ENCODE peak calls at places on chromosome 14, in nine cellular contexts. One of them, this sample, is unnamed.

GRCh38 chr14:105375635-105376057 is 22.7 kb upstream of the TEX22 start:
- DNase-seq in astrocyte of the spinal cord: no peak
- DNase-seq in GM06990: no peak
- DNase-seq in Calu3: no peak
- DNase-seq in suprapubic skin: no peak
- DNase-seq in endothelial cell: no peak
- DNase-seq in choroid plexus epithelial cell: peak; percentile 9
- DNase-seq in pancreas: no peak
- DNase-seq in sigmoid colon: no peak
- DNase-seq in this sample: peak; percentile 92

GRCh38 chr14:103705524-103706284 is 9.5 kb downstream of the XRCC3 start:
- DNase-seq in suprapubic skin: peak; percentile 53
- DNase-seq in choroid plexus epithelial cell: no peak
- DNase-seq in pancreas: no peak
- DNase-seq in Calu3: no peak
- DNase-seq in endothelial cell: no peak
- DNase-seq in GM06990: no peak
- DNase-seq in sigmoid colon: no peak
- DNase-seq in astrocyte of the spinal cord: no peak
- DNase-seq in this sample: no peak

GRCh38 chr14:41548666-41549065 is 58.0 kb upstream of the LRFN5 start:
- DNase-seq in endothelial cell: no peak
- DNase-seq in sigmoid colon: no peak
- DNase-seq in suprapubic skin: no peak
- DNase-seq in pancreas: no peak
- DNase-seq in GM06990: no peak
- DNase-seq in astrocyte of the spinal cord: peak; percentile 39
- DNase-seq in choroid plexus epithelial cell: peak; percentile 21
- DNase-seq in Calu3: no peak
- DNase-seq in this sample: no peak

GRCh38 chr14:21467620-21468019 is 9.1 kb downstream of the RAB2B start:
- DNase-seq in Calu3: no peak
- DNase-seq in choroid plexus epithelial cell: peak; percentile 76
- DNase-seq in endothelial cell: no peak
- DNase-seq in pancreas: no peak
- DNase-seq in sigmoid colon: no peak
- DNase-seq in suprapubic skin: no peak
- DNase-seq in astrocyte of the spinal cord: peak; percentile 51
- DNase-seq in GM06990: no peak
- DNase-seq in this sample: no peak

GRCh38 chr14:78107171-78107570 is 63.0 kb upstream of the NRXN3 start:
- DNase-seq in astrocyte of the spinal cord: no peak
- DNase-seq in sigmoid colon: no peak
- DNase-seq in choroid plexus epithelial cell: no peak
- DNase-seq in endothelial cell: no peak
- DNase-seq in suprapubic skin: no peak
- DNase-seq in pancreas: no peak
- DNase-seq in GM06990: no peak
- DNase-seq in Calu3: peak; percentile 13
- DNase-seq in this sample: no peak

GRCh38 chr14:31746326-31746725 is 185.1 kb downstream of the NUBPL start:
- DNase-seq in endothelial cell: no peak
- DNase-seq in sigmoid colon: no peak
- DNase-seq in GM06990: no peak
- DNase-seq in Calu3: no peak
- DNase-seq in suprapubic skin: no peak
- DNase-seq in astrocyte of the spinal cord: no peak
- DNase-seq in pancreas: no peak
- DNase-seq in choroid plexus epithelial cell: peak; percentile 6
- DNase-seq in this sample: no peak

GRCh38 chr14:96122496-96122895 is 82.1 kb upstream of the BDKRB2 start:
- DNase-seq in GM06990: no peak
- DNase-seq in astrocyte of the spinal cord: peak; percentile 22
- DNase-seq in endothelial cell: no peak
- DNase-seq in sigmoid colon: no peak
- DNase-seq in pancreas: no peak
- DNase-seq in Calu3: no peak
- DNase-seq in suprapubic skin: no peak
- DNase-seq in choroid plexus epithelial cell: peak; percentile 92
- DNase-seq in this sample: no peak

GRCh38 chr14:104150201-104151027 is 12.0 kb downstream of the KIF26A start:
- DNase-seq in pancreas: peak; percentile 54
- DNase-seq in astrocyte of the spinal cord: peak; percentile 67
- DNase-seq in suprapubic skin: no peak
- DNase-seq in choroid plexus epithelial cell: peak; percentile 97
- DNase-seq in endothelial cell: no peak
- DNase-seq in Calu3: no peak
- DNase-seq in sigmoid colon: no peak
- DNase-seq in GM06990: no peak
- DNase-seq in this sample: no peak

GRCh38 chr14:71588028-71588427 is 344.2 kb upstream of the RGS6 start:
- DNase-seq in choroid plexus epithelial cell: peak; percentile 87
- DNase-seq in GM06990: no peak
- DNase-seq in Calu3: no peak
- DNase-seq in suprapubic skin: no peak
- DNase-seq in astrocyte of the spinal cord: peak; percentile 86
- DNase-seq in sigmoid colon: no peak
- DNase-seq in endothelial cell: no peak
- DNase-seq in pancreas: no peak
- DNase-seq in this sample: no peak

GRCh38 chr14:76104802-76105355 is 46.8 kb upstream of the GPATCH2L start:
- DNase-seq in endothelial cell: no peak
- DNase-seq in GM06990: no peak
- DNase-seq in sigmoid colon: no peak
- DNase-seq in suprapubic skin: no peak
- DNase-seq in astrocyte of the spinal cord: no peak
- DNase-seq in pancreas: no peak
- DNase-seq in Calu3: no peak
- DNase-seq in choroid plexus epithelial cell: no peak
- DNase-seq in this sample: no peak

GRCh38 chr14:77026930-77027537 is 1.5 kb downstream of the IRF2BPL start:
- DNase-seq in astrocyte of the spinal cord: peak; percentile 56
- DNase-seq in choroid plexus epithelial cell: peak; percentile 84
- DNase-seq in sigmoid colon: peak; percentile 79
- DNase-seq in GM06990: peak; percentile 58
- DNase-seq in endothelial cell: peak; percentile 51
- DNase-seq in Calu3: peak; percentile 56
- DNase-seq in suprapubic skin: no peak
- DNase-seq in pancreas: peak; percentile 47
- DNase-seq in this sample: peak; percentile 46

GRCh38 chr14:98890556-98891340 is 381.2 kb downstream of the BCL11B start:
- DNase-seq in sigmoid colon: no peak
- DNase-seq in astrocyte of the spinal cord: no peak
- DNase-seq in endothelial cell: no peak
- DNase-seq in Calu3: no peak
- DNase-seq in choroid plexus epithelial cell: no peak
- DNase-seq in suprapubic skin: no peak
- DNase-seq in GM06990: no peak
- DNase-seq in pancreas: no peak
- DNase-seq in this sample: no peak

GRCh38 chr14:20692111-20692751 is 3.7 kb downstream of the ANG start:
- DNase-seq in suprapubic skin: no peak
- DNase-seq in Calu3: no peak
- DNase-seq in astrocyte of the spinal cord: no peak
- DNase-seq in endothelial cell: no peak
- DNase-seq in choroid plexus epithelial cell: no peak
- DNase-seq in sigmoid colon: no peak
- DNase-seq in GM06990: no peak
- DNase-seq in pancreas: no peak
- DNase-seq in this sample: no peak

GRCh38 chr14:68491793-68492192 is 301.1 kb downstream of the ZFP36L1 start:
- DNase-seq in astrocyte of the spinal cord: no peak
- DNase-seq in suprapubic skin: no peak
- DNase-seq in pancreas: no peak
- DNase-seq in sigmoid colon: no peak
- DNase-seq in Calu3: no peak
- DNase-seq in endothelial cell: no peak
- DNase-seq in GM06990: no peak
- DNase-seq in choroid plexus epithelial cell: no peak
- DNase-seq in this sample: no peak
- TF ChIP-seq CTCF in astrocyte of the spinal cord: no peak
- TF ChIP-seq CTCF in suprapubic skin: no peak
- TF ChIP-seq CTCF in pancreas: no peak
- TF ChIP-seq CTCF in sigmoid colon: no peak
- TF ChIP-seq CTCF in Calu3: no peak
- TF ChIP-seq CTCF in endothelial cell: no peak
- TF ChIP-seq CTCF in GM06990: peak; percentile 31
- TF ChIP-seq CTCF in choroid plexus epithelial cell: no peak
- TF ChIP-seq CTCF in this sample: no peak

GRCh38 chr14:61539631-61540030 is 155.7 kb upstream of the HIF1A start:
- DNase-seq in pancreas: no peak
- DNase-seq in sigmoid colon: no peak
- DNase-seq in suprapubic skin: no peak
- DNase-seq in choroid plexus epithelial cell: no peak
- DNase-seq in Calu3: no peak
- DNase-seq in astrocyte of the spinal cord: no peak
- DNase-seq in endothelial cell: no peak
- DNase-seq in GM06990: no peak
- DNase-seq in this sample: no peak

GRCh38 chr14:61536661-61537566 is 158.4 kb upstream of the HIF1A start:
- DNase-seq in GM06990: no peak
- DNase-seq in astrocyte of the spinal cord: no peak
- DNase-seq in choroid plexus epithelial cell: no peak
- DNase-seq in suprapubic skin: no peak
- DNase-seq in Calu3: no peak
- DNase-seq in endothelial cell: no peak
- DNase-seq in sigmoid colon: no peak
- DNase-seq in pancreas: no peak
- DNase-seq in this sample: no peak

GRCh38 chr14:61538464-61539022 is 156.8 kb upstream of the HIF1A start:
- DNase-seq in endothelial cell: no peak
- DNase-seq in suprapubic skin: no peak
- DNase-seq in sigmoid colon: no peak
- DNase-seq in pancreas: no peak
- DNase-seq in choroid plexus epithelial cell: no peak
- DNase-seq in Calu3: no peak
- DNase-seq in astrocyte of the spinal cord: no peak
- DNase-seq in GM06990: no peak
- DNase-seq in this sample: no peak

GRCh38 chr14:61535470-61535869 is 159.8 kb upstream of the HIF1A start:
- DNase-seq in Calu3: no peak
- DNase-seq in choroid plexus epithelial cell: no peak
- DNase-seq in sigmoid colon: no peak
- DNase-seq in GM06990: no peak
- DNase-seq in astrocyte of the spinal cord: no peak
- DNase-seq in pancreas: no peak
- DNase-seq in endothelial cell: no peak
- DNase-seq in suprapubic skin: no peak
- DNase-seq in this sample: no peak

GRCh38 chr14:61537567-61538463 is 157.5 kb upstream of the HIF1A start:
- DNase-seq in pancreas: peak; percentile 87
- DNase-seq in Calu3: peak; percentile 76
- DNase-seq in astrocyte of the spinal cord: peak; percentile 87
- DNase-seq in choroid plexus epithelial cell: peak; percentile 85
- DNase-seq in GM06990: no peak
- DNase-seq in suprapubic skin: no peak
- DNase-seq in sigmoid colon: no peak
- DNase-seq in endothelial cell: no peak
- DNase-seq in this sample: peak; percentile 54
- TF ChIP-seq CTCF in pancreas: no peak
- TF ChIP-seq CTCF in Calu3: no peak
- TF ChIP-seq CTCF in astrocyte of the spinal cord: no peak
- TF ChIP-seq CTCF in choroid plexus epithelial cell: no peak
- TF ChIP-seq CTCF in GM06990: no peak
- TF ChIP-seq CTCF in suprapubic skin: no peak
- TF ChIP-seq CTCF in sigmoid colon: no peak
- TF ChIP-seq CTCF in endothelial cell: no peak
- TF ChIP-seq CTCF in this sample: no peak

DNA sequence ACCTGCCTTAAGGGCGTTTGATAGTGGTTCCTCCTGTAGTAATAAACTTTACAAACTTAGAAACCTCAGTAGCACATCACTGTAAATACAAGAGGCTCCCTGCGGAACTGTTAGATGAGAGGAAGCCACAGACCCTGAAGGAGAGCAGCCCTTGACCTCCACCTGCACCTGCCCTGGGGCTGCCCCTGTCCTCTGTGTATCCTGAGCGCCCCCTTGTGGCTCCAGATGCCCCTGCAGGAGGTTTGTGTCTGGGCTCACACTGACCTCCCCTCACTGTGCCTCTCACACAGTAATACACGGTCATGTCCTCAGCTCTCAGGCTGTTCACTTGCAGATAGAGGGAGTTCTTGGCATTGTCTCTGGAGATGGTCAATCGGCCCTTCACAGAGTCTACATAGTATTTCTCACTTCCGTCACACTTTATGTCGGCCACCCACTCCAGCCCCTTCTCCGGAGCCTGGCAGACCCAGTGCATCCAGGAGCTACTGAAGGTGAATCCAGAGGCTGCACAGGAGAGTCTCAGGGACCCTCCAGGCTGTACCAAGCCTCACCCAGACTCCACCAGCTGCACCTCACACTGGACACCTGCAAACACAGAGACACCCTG is 1059.8 kb downstream of the TMEM121 start:
- DNase-seq in suprapubic skin: no peak
- DNase-seq in sigmoid colon: no peak
- DNase-seq in endothelial cell: no peak
- DNase-seq in pancreas: peak; percentile 6
- DNase-seq in astrocyte of the spinal cord: no peak
- DNase-seq in choroid plexus epithelial cell: no peak
- DNase-seq in Calu3: peak; percentile 54
- DNase-seq in GM06990: peak; percentile 20
- DNase-seq in this sample: peak; percentile 85
- TF ChIP-seq CTCF in suprapubic skin: no peak
- TF ChIP-seq CTCF in sigmoid colon: no peak
- TF ChIP-seq CTCF in endothelial cell: no peak
- TF ChIP-seq CTCF in pancreas: peak; percentile 29
- TF ChIP-seq CTCF in astrocyte of the spinal cord: no peak
- TF ChIP-seq CTCF in choroid plexus epithelial cell: no peak
- TF ChIP-seq CTCF in Calu3: no peak
- TF ChIP-seq CTCF in GM06990: peak; percentile 83
- TF ChIP-seq CTCF in this sample: peak; percentile 91

GRCh38 chr14:100828448-100828834 is 2.5 kb downstream of the MEG3 start:
- DNase-seq in Calu3: no peak
- DNase-seq in suprapubic skin: no peak
- DNase-seq in sigmoid colon: no peak
- DNase-seq in GM06990: no peak
- DNase-seq in endothelial cell: no peak
- DNase-seq in choroid plexus epithelial cell: no peak
- DNase-seq in astrocyte of the spinal cord: no peak
- DNase-seq in pancreas: no peak
- DNase-seq in this sample: no peak

GRCh38 chr14:100825691-100826331 is at the start of gene MEG3:
- DNase-seq in choroid plexus epithelial cell: peak; percentile 91
- DNase-seq in pancreas: peak; percentile 25
- DNase-seq in astrocyte of the spinal cord: peak; percentile 85
- DNase-seq in sigmoid colon: peak; percentile 81
- DNase-seq in suprapubic skin: no peak
- DNase-seq in endothelial cell: no peak
- DNase-seq in Calu3: no peak
- DNase-seq in GM06990: no peak
- DNase-seq in this sample: no peak

GRCh38 chr14:100826371-100827139 is 637 bp downstream of the MEG3 start:
- DNase-seq in sigmoid colon: no peak
- DNase-seq in choroid plexus epithelial cell: peak; percentile 20
- DNase-seq in GM06990: no peak
- DNase-seq in pancreas: no peak
- DNase-seq in Calu3: no peak
- DNase-seq in endothelial cell: no peak
- DNase-seq in astrocyte of the spinal cord: no peak
- DNase-seq in suprapubic skin: no peak
- DNase-seq in this sample: no peak

GRCh38 chr14:100827751-100828447 is 2.0 kb downstream of the MEG3 start:
- DNase-seq in endothelial cell: no peak
- DNase-seq in astrocyte of the spinal cord: peak; percentile 76
- DNase-seq in GM06990: no peak
- DNase-seq in pancreas: peak; percentile 41
- DNase-seq in Calu3: no peak
- DNase-seq in suprapubic skin: no peak
- DNase-seq in sigmoid colon: no peak
- DNase-seq in choroid plexus epithelial cell: peak; percentile 94
- DNase-seq in this sample: no peak

GRCh38 chr14:100827140-100827517 is 1.2 kb downstream of the MEG3 start:
- DNase-seq in sigmoid colon: no peak
- DNase-seq in astrocyte of the spinal cord: no peak
- DNase-seq in pancreas: no peak
- DNase-seq in Calu3: no peak
- DNase-seq in choroid plexus epithelial cell: peak; percentile 42
- DNase-seq in suprapubic skin: no peak
- DNase-seq in endothelial cell: no peak
- DNase-seq in GM06990: no peak
- DNase-seq in this sample: no peak
- TF ChIP-seq CTCF in sigmoid colon: no peak
- TF ChIP-seq CTCF in astrocyte of the spinal cord: peak; percentile 55
- TF ChIP-seq CTCF in pancreas: peak; percentile 28
- TF ChIP-seq CTCF in Calu3: no peak
- TF ChIP-seq CTCF in choroid plexus epithelial cell: peak; percentile 59
- TF ChIP-seq CTCF in suprapubic skin: peak; percentile 42
- TF ChIP-seq CTCF in endothelial cell: no peak
- TF ChIP-seq CTCF in GM06990: peak; percentile 1
- TF ChIP-seq CTCF in this sample: peak; percentile 46